ENCODE peak calls at places on chromosomes 11 and 22, in five cellular contexts. Q, P, D, B and A are unnamed samples.

GRCh38 chr11:94650756-94651155 is 83.6 kb downstream of the PIWIL4 start:
- DNase-seq in Q (no peak), P (no peak), D (no peak), B (no peak), A (peak)

GRCh38 chr11:121839821-121840220 is 276.2 kb downstream of the BLID start:
- DNase-seq in Q (no peak), P (no peak), D (no peak), B (no peak), A (no peak)

GRCh38 chr11:47917643-47918369 is 62.6 kb upstream of the PTPRJ start:
- DNase-seq in Q (peak), P (no peak), D (peak), B (peak), A (peak)

GRCh38 chr22:30252411-30253204 is 6.0 kb upstream of the LIF start:
- DNase-seq in Q (peak), P (no peak), D (no peak), B (no peak), A (no peak)

GRCh38 chr11:64851831-64852337 is 7.4 kb upstream of the CDC42BPG start:
- DNase-seq in Q (no peak), P (no peak), D (no peak), B (no peak), A (no peak)

GRCh38 chr11:119531623-119532022 is 108.7 kb upstream of the THY1 start:
- DNase-seq in Q (no peak), P (no peak), D (no peak), B (no peak), A (no peak)

GRCh38 chr11:68891356-68891948 is 12.2 kb downstream of the MRPL21 start:
- DNase-seq in Q (no peak), P (no peak), D (no peak), B (no peak), A (no peak)

GRCh38 chr22:38346506-38346905 is 29.3 kb upstream of the CSNK1E start:
- DNase-seq in Q (no peak), P (no peak), D (peak), B (no peak), A (no peak)

GRCh38 chr22:17753401-17753989 is 20.8 kb downstream of the BID start:
- DNase-seq in Q (peak), P (no peak), D (no peak), B (no peak), A (no peak)

GRCh38 chr11:110909331-110909730 is 197.1 kb upstream of the ARHGAP20 start:
- DNase-seq in Q (no peak), P (no peak), D (no peak), B (no peak), A (no peak)

GRCh38 chr11:101436511-101437142 is 147.2 kb downstream of the TRPC6 start:
- DNase-seq in Q (peak), P (no peak), D (peak), B (peak), A (peak)

GRCh38 chr11:118789501-118790356 is 1.2 kb downstream of the DDX6 start:
- DNase-seq in Q (no peak), P (peak), D (peak), B (no peak), A (no peak)

GRCh38 chr22:46575915-46576555 is 38.6 kb upstream of the CELSR1 start:
- DNase-seq in Q (no peak), P (no peak), D (peak), B (no peak), A (no peak)

GRCh38 chr22:41976961-41977566 is 7.8 kb downstream of the SEPTIN3 start:
- DNase-seq in Q (no peak), P (no peak), D (peak), B (peak), A (no peak)

GRCh38 chr11:11436715-11437313 is 83.8 kb upstream of the CSNK2A3 start:
- DNase-seq in Q (no peak), P (no peak), D (no peak), B (no peak), A (no peak)

GRCh38 chr11:43327987-43328386 is 16.2 kb downstream of the API5 start:
- DNase-seq in Q (peak), P (no peak), D (no peak), B (no peak), A (peak)